ENCODE peak calls at places on chromosomes 5 and 9, in ten cellular contexts. One of them, this sample, is unnamed.

GRCh38 chr5:106882035-106882434 is 788.7 kb downstream of the EFNA5 start:
- DNase-seq in upper lobe of right lung: no peak
- DNase-seq in gastrocnemius medialis: no peak
- DNase-seq in OCI-LY7: no peak
- DNase-seq in lung: no peak
- DNase-seq in CD8-positive, alpha-beta memory T cell: no peak
- DNase-seq in neural progenitor cell: no peak
- DNase-seq in HCT116: no peak
- DNase-seq in transverse colon: no peak
- DNase-seq in right cardiac atrium: no peak
- DNase-seq in this sample: no peak

GRCh38 chr5:94313188-94313587 is 305.2 kb downstream of the KIAA0825 start:
- DNase-seq in upper lobe of right lung: no peak
- DNase-seq in gastrocnemius medialis: no peak
- DNase-seq in OCI-LY7: no peak
- DNase-seq in lung: no peak
- DNase-seq in CD8-positive, alpha-beta memory T cell: no peak
- DNase-seq in neural progenitor cell: no peak
- DNase-seq in HCT116: no peak
- DNase-seq in transverse colon: no peak
- DNase-seq in right cardiac atrium: no peak
- DNase-seq in this sample: no peak

GRCh38 chr9:121972501-121972981 is 120.6 kb downstream of the TTLL11 start:
- DNase-seq in upper lobe of right lung: peak; percentile 94
- DNase-seq in gastrocnemius medialis: peak; percentile 43
- DNase-seq in OCI-LY7: peak; percentile 95
- DNase-seq in lung: peak; percentile 89
- DNase-seq in CD8-positive, alpha-beta memory T cell: no peak
- DNase-seq in neural progenitor cell: no peak
- DNase-seq in HCT116: peak; percentile 66
- DNase-seq in transverse colon: peak; percentile 81
- DNase-seq in right cardiac atrium: no peak
- DNase-seq in this sample: peak; percentile 39

GRCh38 chr5:134026521-134027202 is 21.9 kb upstream of the VDAC1 start:
- DNase-seq in upper lobe of right lung: no peak
- DNase-seq in gastrocnemius medialis: no peak
- DNase-seq in OCI-LY7: peak; percentile 69
- DNase-seq in lung: no peak
- DNase-seq in CD8-positive, alpha-beta memory T cell: peak; percentile 7
- DNase-seq in neural progenitor cell: peak; percentile 83
- DNase-seq in HCT116: peak; percentile 56
- DNase-seq in transverse colon: peak; percentile 75
- DNase-seq in right cardiac atrium: no peak
- DNase-seq in this sample: peak; percentile 27

GRCh38 chr5:39440964-39441363 is 16.2 kb upstream of the DAB2 start:
- DNase-seq in upper lobe of right lung: no peak
- DNase-seq in gastrocnemius medialis: no peak
- DNase-seq in OCI-LY7: no peak
- DNase-seq in lung: no peak
- DNase-seq in CD8-positive, alpha-beta memory T cell: no peak
- DNase-seq in neural progenitor cell: no peak
- DNase-seq in HCT116: no peak
- DNase-seq in transverse colon: no peak
- DNase-seq in right cardiac atrium: no peak
- DNase-seq in this sample: peak; percentile 69

GRCh38 chr9:116061546-116062205 is 91.9 kb upstream of the PAPPA start:
- DNase-seq in upper lobe of right lung: no peak
- DNase-seq in gastrocnemius medialis: no peak
- DNase-seq in OCI-LY7: no peak
- DNase-seq in lung: no peak
- DNase-seq in CD8-positive, alpha-beta memory T cell: no peak
- DNase-seq in neural progenitor cell: no peak
- DNase-seq in HCT116: no peak
- DNase-seq in transverse colon: no peak
- DNase-seq in right cardiac atrium: no peak
- DNase-seq in this sample: no peak

GRCh38 chr5:11946317-11946716 is 42.1 kb upstream of the CTNND2 start:
- DNase-seq in upper lobe of right lung: no peak
- DNase-seq in gastrocnemius medialis: no peak
- DNase-seq in OCI-LY7: no peak
- DNase-seq in lung: no peak
- DNase-seq in CD8-positive, alpha-beta memory T cell: no peak
- DNase-seq in neural progenitor cell: no peak
- DNase-seq in HCT116: no peak
- DNase-seq in transverse colon: no peak
- DNase-seq in right cardiac atrium: no peak
- DNase-seq in this sample: no peak

GRCh38 chr5:74672215-74672877 is 12.7 kb upstream of the HEXB start:
- DNase-seq in upper lobe of right lung: no peak
- DNase-seq in gastrocnemius medialis: no peak
- DNase-seq in OCI-LY7: no peak
- DNase-seq in lung: no peak
- DNase-seq in CD8-positive, alpha-beta memory T cell: no peak
- DNase-seq in neural progenitor cell: no peak
- DNase-seq in HCT116: no peak
- DNase-seq in transverse colon: no peak
- DNase-seq in right cardiac atrium: no peak
- DNase-seq in this sample: no peak

GRCh38 chr5:178361657-178362445 is 129.2 kb upstream of the PHYKPL start:
- DNase-seq in upper lobe of right lung: no peak
- DNase-seq in gastrocnemius medialis: no peak
- DNase-seq in OCI-LY7: no peak
- DNase-seq in lung: no peak
- DNase-seq in CD8-positive, alpha-beta memory T cell: no peak
- DNase-seq in neural progenitor cell: no peak
- DNase-seq in HCT116: no peak
- DNase-seq in transverse colon: no peak
- DNase-seq in right cardiac atrium: no peak
- DNase-seq in this sample: no peak

GRCh38 chr5:178359738-178360137 is 127.1 kb upstream of the PHYKPL start:
- DNase-seq in upper lobe of right lung: no peak
- DNase-seq in gastrocnemius medialis: no peak
- DNase-seq in OCI-LY7: no peak
- DNase-seq in lung: no peak
- DNase-seq in CD8-positive, alpha-beta memory T cell: no peak
- DNase-seq in neural progenitor cell: no peak
- DNase-seq in HCT116: no peak
- DNase-seq in transverse colon: no peak
- DNase-seq in right cardiac atrium: no peak
- DNase-seq in this sample: no peak

GRCh38 chr5:178360926-178361235 is 128.3 kb upstream of the PHYKPL start:
- DNase-seq in upper lobe of right lung: no peak
- DNase-seq in gastrocnemius medialis: no peak
- DNase-seq in OCI-LY7: no peak
- DNase-seq in lung: no peak
- DNase-seq in CD8-positive, alpha-beta memory T cell: no peak
- DNase-seq in neural progenitor cell: no peak
- DNase-seq in HCT116: no peak
- DNase-seq in transverse colon: no peak
- DNase-seq in right cardiac atrium: no peak
- DNase-seq in this sample: no peak

GRCh38 chr5:178357678-178358077 is 125.1 kb upstream of the PHYKPL start:
- DNase-seq in upper lobe of right lung: no peak
- DNase-seq in gastrocnemius medialis: no peak
- DNase-seq in OCI-LY7: no peak
- DNase-seq in lung: no peak
- DNase-seq in CD8-positive, alpha-beta memory T cell: no peak
- DNase-seq in neural progenitor cell: no peak
- DNase-seq in HCT116: no peak
- DNase-seq in transverse colon: no peak
- DNase-seq in right cardiac atrium: no peak
- DNase-seq in this sample: no peak

DNA sequence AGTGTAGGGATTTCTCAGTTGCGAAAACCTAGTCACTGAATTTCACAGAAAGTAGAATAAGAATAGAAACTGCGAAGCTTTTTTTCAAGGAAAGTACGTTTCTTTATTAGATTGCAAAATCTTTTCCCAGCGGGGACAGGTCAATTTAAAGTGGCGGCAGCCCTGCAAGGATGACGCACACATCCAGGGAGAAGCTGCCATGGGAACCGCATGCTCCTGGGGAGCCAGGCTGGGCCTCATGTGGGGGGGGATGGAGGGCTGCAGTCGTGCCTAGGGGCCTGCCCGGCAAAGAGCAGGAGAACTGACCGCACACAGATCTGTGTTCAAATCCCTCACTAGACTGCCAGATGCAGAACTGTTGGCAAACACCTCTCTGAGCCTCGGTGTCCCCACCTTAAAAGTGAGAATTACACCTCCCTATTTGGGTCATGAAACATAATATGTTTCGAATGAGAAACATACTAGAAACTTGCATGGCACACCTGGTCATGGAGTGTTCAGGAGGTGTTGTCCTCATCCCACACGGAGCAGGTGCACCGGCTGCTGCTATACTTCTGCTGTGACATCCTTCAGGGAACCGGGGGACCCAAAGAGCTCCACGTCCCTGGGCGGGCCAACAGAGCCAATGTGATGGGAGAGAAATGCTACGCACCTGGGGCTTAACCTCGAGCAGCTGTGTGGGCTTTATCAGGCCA is 127.8 kb upstream of the PHYKPL start:
- DNase-seq in upper lobe of right lung: no peak
- DNase-seq in gastrocnemius medialis: no peak
- DNase-seq in OCI-LY7: no peak
- DNase-seq in lung: no peak
- DNase-seq in CD8-positive, alpha-beta memory T cell: no peak
- DNase-seq in neural progenitor cell: no peak
- DNase-seq in HCT116: no peak
- DNase-seq in transverse colon: no peak
- DNase-seq in right cardiac atrium: no peak
- DNase-seq in this sample: no peak
- H3K4me1 ChIP-seq in upper lobe of right lung: peaks cover 14% of the 10 kb centered on the region
- H3K4me1 ChIP-seq in gastrocnemius medialis: peaks cover 9% of the 10 kb centered on the region
- H3K4me1 ChIP-seq in OCI-LY7: no peaks in the 10 kb centered on the region
- H3K4me1 ChIP-seq in lung: peaks cover 4% of the 10 kb centered on the region
- H3K4me1 ChIP-seq in CD8-positive, alpha-beta memory T cell: no peaks in the 10 kb centered on the region
- H3K4me1 ChIP-seq in neural progenitor cell: peaks cover 17% of the 10 kb centered on the region
- H3K4me1 ChIP-seq in HCT116: no peaks in the 10 kb centered on the region
- H3K4me1 ChIP-seq in transverse colon: peaks cover 7% of the 10 kb centered on the region
- H3K4me1 ChIP-seq in right cardiac atrium: no peaks in the 10 kb centered on the region
- H3K4me1 ChIP-seq in this sample: peaks cover 4% of the 10 kb centered on the region

GRCh38 chr5:17910318-17910717 is 276.1 kb downstream of the TAF11L14 start:
- DNase-seq in upper lobe of right lung: no peak
- DNase-seq in gastrocnemius medialis: no peak
- DNase-seq in OCI-LY7: no peak
- DNase-seq in lung: no peak
- DNase-seq in CD8-positive, alpha-beta memory T cell: no peak
- DNase-seq in neural progenitor cell: no peak
- DNase-seq in HCT116: no peak
- DNase-seq in transverse colon: no peak
- DNase-seq in right cardiac atrium: no peak
- DNase-seq in this sample: peak; percentile 83

GRCh38 chr5:17912794-17913193 is 278.5 kb downstream of the TAF11L14 start:
- DNase-seq in upper lobe of right lung: no peak
- DNase-seq in gastrocnemius medialis: no peak
- DNase-seq in OCI-LY7: no peak
- DNase-seq in lung: no peak
- DNase-seq in CD8-positive, alpha-beta memory T cell: no peak
- DNase-seq in neural progenitor cell: no peak
- DNase-seq in HCT116: no peak
- DNase-seq in transverse colon: no peak
- DNase-seq in right cardiac atrium: no peak
- DNase-seq in this sample: no peak

DNA sequence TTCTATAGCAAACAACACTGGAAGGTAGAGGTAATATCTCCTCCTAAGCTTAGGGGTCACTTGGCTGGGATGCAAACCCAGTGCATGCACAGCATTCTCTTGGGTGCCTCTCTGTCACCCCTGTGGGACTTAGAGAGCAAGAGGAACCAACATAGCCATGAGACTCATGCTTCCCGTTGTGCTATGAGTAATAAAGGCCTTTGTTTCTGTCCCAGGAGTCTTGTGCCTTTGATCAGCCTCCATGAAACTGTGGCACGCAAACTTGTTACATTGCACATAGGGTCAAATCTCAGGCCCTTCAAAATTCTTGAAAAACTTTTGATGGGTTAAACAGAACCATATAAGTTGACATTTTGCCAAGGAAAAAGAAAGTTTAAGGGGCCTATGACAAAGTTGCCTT is 272.8 kb downstream of the TAF11L14 start:
- DNase-seq in upper lobe of right lung: no peak
- DNase-seq in gastrocnemius medialis: no peak
- DNase-seq in OCI-LY7: no peak
- DNase-seq in lung: no peak
- DNase-seq in CD8-positive, alpha-beta memory T cell: no peak
- DNase-seq in neural progenitor cell: no peak
- DNase-seq in HCT116: no peak
- DNase-seq in transverse colon: no peak
- DNase-seq in right cardiac atrium: no peak
- DNase-seq in this sample: no peak
- H3K9me3 ChIP-seq in upper lobe of right lung: peaks cover 3% of the 10 kb centered on the region
- H3K9me3 ChIP-seq in gastrocnemius medialis: no peaks in the 10 kb centered on the region
- H3K9me3 ChIP-seq in OCI-LY7: no peaks in the 10 kb centered on the region
- H3K9me3 ChIP-seq in lung: no peaks in the 10 kb centered on the region
- H3K9me3 ChIP-seq in CD8-positive, alpha-beta memory T cell: no peaks in the 10 kb centered on the region
- H3K9me3 ChIP-seq in neural progenitor cell: no peaks in the 10 kb centered on the region
- H3K9me3 ChIP-seq in HCT116: peaks cover 39% of the 10 kb centered on the region
- H3K9me3 ChIP-seq in transverse colon: no peaks in the 10 kb centered on the region
- H3K9me3 ChIP-seq in right cardiac atrium: peaks cover 8% of the 10 kb centered on the region
- H3K9me3 ChIP-seq in this sample: peaks cover 4% of the 10 kb centered on the region

DNA sequence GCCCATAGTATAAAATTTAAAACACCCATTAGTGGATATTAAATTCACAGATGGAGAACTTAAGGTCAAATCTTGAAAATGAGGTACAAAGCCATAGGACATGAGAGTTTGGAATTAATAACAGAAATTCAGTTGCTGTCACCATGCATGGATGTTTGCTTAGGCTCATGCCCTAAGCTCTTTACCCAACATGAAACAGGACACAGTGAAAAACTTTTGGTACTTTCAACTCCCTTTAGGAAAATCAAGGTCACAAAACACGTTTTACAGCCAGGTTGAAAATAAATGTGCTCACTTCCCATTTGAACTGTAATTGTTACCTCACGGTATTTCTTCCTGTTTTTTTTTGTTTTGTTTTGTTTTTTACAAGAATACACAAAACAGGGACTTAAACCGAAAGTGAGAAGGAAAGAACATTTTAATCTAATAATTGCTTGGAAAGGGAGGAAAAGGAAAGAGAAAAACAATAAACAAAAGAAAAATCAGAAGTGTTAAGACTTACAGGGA is 6.1 kb upstream of the TOPORS start:
- DNase-seq in upper lobe of right lung: no peak
- DNase-seq in gastrocnemius medialis: no peak
- DNase-seq in OCI-LY7: no peak
- DNase-seq in lung: no peak
- DNase-seq in CD8-positive, alpha-beta memory T cell: no peak
- DNase-seq in neural progenitor cell: no peak
- DNase-seq in HCT116: no peak
- DNase-seq in transverse colon: no peak
- DNase-seq in right cardiac atrium: no peak
- DNase-seq in this sample: no peak
- H3K4me1 ChIP-seq in upper lobe of right lung: peaks cover 2% of the 10 kb centered on the region
- H3K4me1 ChIP-seq in gastrocnemius medialis: peaks cover 5% of the 10 kb centered on the region
- H3K4me1 ChIP-seq in OCI-LY7: peaks cover 17% of the 10 kb centered on the region
- H3K4me1 ChIP-seq in lung: no peaks in the 10 kb centered on the region
- H3K4me1 ChIP-seq in CD8-positive, alpha-beta memory T cell: peaks cover 3% of the 10 kb centered on the region
- H3K4me1 ChIP-seq in neural progenitor cell: peaks cover 2% of the 10 kb centered on the region
- H3K4me1 ChIP-seq in HCT116: peaks cover 1% of the 10 kb centered on the region
- H3K4me1 ChIP-seq in transverse colon: peaks cover 1% of the 10 kb centered on the region
- H3K4me1 ChIP-seq in right cardiac atrium: no peaks in the 10 kb centered on the region
- H3K4me1 ChIP-seq in this sample: peaks cover 4% of the 10 kb centered on the region

GRCh38 chr5:141356950-141357349 is 2.1 kb downstream of the PCDHGA4 start:
- DNase-seq in upper lobe of right lung: no peak
- DNase-seq in gastrocnemius medialis: no peak
- DNase-seq in OCI-LY7: no peak
- DNase-seq in lung: no peak
- DNase-seq in CD8-positive, alpha-beta memory T cell: no peak
- DNase-seq in neural progenitor cell: no peak
- DNase-seq in HCT116: no peak
- DNase-seq in transverse colon: no peak
- DNase-seq in right cardiac atrium: no peak
- DNase-seq in this sample: no peak

GRCh38 chr5:141362719-141363118 is 1.2 kb upstream of the PCDHGA5 start:
- DNase-seq in upper lobe of right lung: no peak
- DNase-seq in gastrocnemius medialis: no peak
- DNase-seq in OCI-LY7: peak; percentile 59
- DNase-seq in lung: no peak
- DNase-seq in CD8-positive, alpha-beta memory T cell: no peak
- DNase-seq in neural progenitor cell: no peak
- DNase-seq in HCT116: no peak
- DNase-seq in transverse colon: no peak
- DNase-seq in right cardiac atrium: no peak
- DNase-seq in this sample: no peak

GRCh38 chr5:141359790-141360426 is at the start of gene PCDHGB2:
- DNase-seq in upper lobe of right lung: no peak
- DNase-seq in gastrocnemius medialis: no peak
- DNase-seq in OCI-LY7: peak; percentile 85
- DNase-seq in lung: no peak
- DNase-seq in CD8-positive, alpha-beta memory T cell: no peak
- DNase-seq in neural progenitor cell: peak; percentile 38
- DNase-seq in HCT116: peak; percentile 40
- DNase-seq in transverse colon: no peak
- DNase-seq in right cardiac atrium: peak; percentile 33
- DNase-seq in this sample: peak; percentile 37

GRCh38 chr5:141363952-141364660 is at the start of gene PCDHGA5:
- DNase-seq in upper lobe of right lung: no peak
- DNase-seq in gastrocnemius medialis: no peak
- DNase-seq in OCI-LY7: no peak
- DNase-seq in lung: no peak
- DNase-seq in CD8-positive, alpha-beta memory T cell: no peak
- DNase-seq in neural progenitor cell: no peak
- DNase-seq in HCT116: no peak
- DNase-seq in transverse colon: no peak
- DNase-seq in right cardiac atrium: no peak
- DNase-seq in this sample: peak; percentile 5

DNA sequence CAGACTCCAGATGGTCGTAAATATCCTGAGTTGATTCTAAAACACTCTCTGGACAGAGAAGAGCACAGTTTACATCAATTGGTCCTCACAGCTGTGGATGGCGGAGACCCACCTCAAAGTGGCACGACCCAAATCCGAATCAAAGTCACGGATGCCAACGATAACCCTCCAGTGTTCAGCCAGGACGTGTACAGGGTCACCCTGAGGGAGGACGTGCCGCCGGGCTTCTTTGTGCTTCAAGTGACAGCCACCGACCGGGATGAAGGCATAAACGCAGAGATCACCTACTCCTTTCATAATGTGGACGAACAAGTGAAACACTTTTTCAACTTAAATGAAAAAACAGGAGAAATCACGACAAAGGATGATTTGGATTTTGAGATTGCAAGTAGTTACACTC is 891 bp downstream of the PCDHGB2 start:
- DNase-seq in upper lobe of right lung: no peak
- DNase-seq in gastrocnemius medialis: no peak
- DNase-seq in OCI-LY7: no peak
- DNase-seq in lung: no peak
- DNase-seq in CD8-positive, alpha-beta memory T cell: no peak
- DNase-seq in neural progenitor cell: no peak
- DNase-seq in HCT116: no peak
- DNase-seq in transverse colon: no peak
- DNase-seq in right cardiac atrium: no peak
- DNase-seq in this sample: no peak
- H3K9me3 ChIP-seq in upper lobe of right lung: peaks cover 27% of the 10 kb centered on the region
- H3K9me3 ChIP-seq in gastrocnemius medialis: no peaks in the 10 kb centered on the region
- H3K9me3 ChIP-seq in OCI-LY7: no peaks in the 10 kb centered on the region
- H3K9me3 ChIP-seq in lung: peaks cover 55% of the 10 kb centered on the region
- H3K9me3 ChIP-seq in CD8-positive, alpha-beta memory T cell: peaks cover 13% of the 10 kb centered on the region
- H3K9me3 ChIP-seq in neural progenitor cell: peaks cover 13% of the 10 kb centered on the region
- H3K9me3 ChIP-seq in HCT116: peaks cover 6% of the 10 kb centered on the region
- H3K9me3 ChIP-seq in transverse colon: peaks cover 66% of the 10 kb centered on the region
- H3K9me3 ChIP-seq in right cardiac atrium: peaks cover 21% of the 10 kb centered on the region
- H3K9me3 ChIP-seq in this sample: peaks cover 92% of the 10 kb centered on the region

This sample was measured in adipocyte.